ENCODE peak calls at places on chromosomes 7 and 10, in four cellular contexts. V, X, T and H are unnamed samples.
A peak's percentile ranks its signal among the peaks of the same experiment; 100 is the strongest.

GRCh38 chr10:103273026-103273425 is 3.9 kb upstream of the INA start:
- DNase-seq in V (no peak), X (peak; percentile 82), T (no peak), H (no peak)

GRCh38 chr7:3300221-3300650 is 816 bp upstream of the SDK1 start:
- DNase-seq in V (no peak), X (peak; percentile 16), T (peak; percentile 35), H (no peak)

GRCh38 chr7:143518521-143518920 is 40.8 kb downstream of the TAS2R41 start:
- DNase-seq in V (no peak), X (no peak), T (no peak), H (no peak)

GRCh38 chr10:6543431-6544005 is 36.6 kb downstream of the PRKCQ start:
- DNase-seq in V (no peak), X (no peak), T (no peak), H (no peak)

GRCh38 chr7:30330134-30331111 is 46.0 kb downstream of the ZNRF2 start:
- DNase-seq in V (no peak), X (no peak), T (no peak), H (no peak)

GRCh38 chr7:154914580-154915380 is 88.1 kb downstream of the PAXIP1 start:
- DNase-seq in V (no peak), X (no peak), T (no peak), H (no peak)

GRCh38 chr10:132606536-132607316 is 69.1 kb downstream of the INPP5A start:
- DNase-seq in V (no peak), X (peak; percentile 79), T (peak; percentile 84), H (peak; percentile 73)

GRCh38 chr10:12705943-12706342 is 295.6 kb downstream of the CCDC3 start:
- DNase-seq in V (no peak), X (no peak), T (no peak), H (no peak)

GRCh38 chr10:104309980-104310978 is 28.0 kb downstream of the ITPRIP start:
- DNase-seq in V (no peak), X (peak; percentile 84), T (peak; percentile 76), H (peak; percentile 77)

GRCh38 chr10:133419211-133419950 is 5.0 kb downstream of the SPRN start:
- DNase-seq in V (no peak), X (no peak), T (no peak), H (no peak)

GRCh38 chr7:150971242-150972048 is 6.7 kb downstream of the KCNH2 start:
- DNase-seq in V (no peak), X (peak; percentile 34), T (peak; percentile 74), H (peak; percentile 82)

GRCh38 chr7:150973571-150974451 is 4.3 kb downstream of the KCNH2 start:
- DNase-seq in V (no peak), X (no peak), T (no peak), H (no peak)

GRCh38 chr7:150972094-150972493 is 6.0 kb downstream of the KCNH2 start:
- DNase-seq in V (no peak), X (no peak), T (peak; percentile 88), H (peak; percentile 85)

GRCh38 chr7:150974468-150975391 is 3.4 kb downstream of the KCNH2 start:
- DNase-seq in V (peak; percentile 70), X (peak; percentile 42), T (peak; percentile 66), H (peak; percentile 64)

GRCh38 chr7:150972746-150973145 is 5.4 kb downstream of the KCNH2 start:
- DNase-seq in V (no peak), X (no peak), T (no peak), H (peak; percentile 39)
- H3K4me1 ChIP-seq in V (peaks cover 34% of the 10 kb centered on the region), X (no peaks in the 10 kb centered on the region), T (peaks cover 32% of the 10 kb centered on the region), H (peaks cover 40% of the 10 kb centered on the region)

GRCh38 chr7:107396990-107397389 is 72.9 kb upstream of the GPR22 start:
- DNase-seq in V (no peak), X (no peak), T (no peak), H (no peak)

GRCh38 chr7:107394831-107395230 is 75.0 kb upstream of the GPR22 start:
- DNase-seq in V (no peak), X (no peak), T (no peak), H (no peak)

GRCh38 chr7:107396081-107396480 is 73.8 kb upstream of the GPR22 start:
- DNase-seq in V (no peak), X (no peak), T (no peak), H (no peak)

GRCh38 chr7:107392811-107393210 is 77.0 kb upstream of the GPR22 start:
- DNase-seq in V (no peak), X (no peak), T (no peak), H (no peak)

DNA sequence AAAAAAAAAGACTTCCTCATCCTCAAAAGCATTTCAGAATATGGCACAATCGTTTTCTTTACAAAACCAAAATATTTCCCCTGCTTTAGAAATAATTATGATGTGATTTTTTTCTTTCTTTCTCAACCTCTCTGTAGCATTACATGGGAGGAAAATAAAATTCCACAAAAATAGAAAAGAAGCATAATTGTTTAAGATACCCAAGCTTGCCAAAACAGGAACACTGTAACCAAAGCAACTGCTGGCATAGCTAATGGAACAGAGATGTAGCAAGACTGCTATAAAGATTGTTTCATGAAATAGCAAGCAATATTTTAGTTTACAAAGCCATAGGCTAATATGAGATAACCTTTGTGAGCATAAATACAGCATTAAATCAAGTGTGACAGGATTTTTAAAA is 75.6 kb upstream of the GPR22 start:
- DNase-seq in V (no peak), X (no peak), T (no peak), H (no peak)
- H3K27ac ChIP-seq in V (no peak overlapping the region), X (no peak overlapping the region), T (no peak overlapping the region), H (no peak overlapping the region)

DNA sequence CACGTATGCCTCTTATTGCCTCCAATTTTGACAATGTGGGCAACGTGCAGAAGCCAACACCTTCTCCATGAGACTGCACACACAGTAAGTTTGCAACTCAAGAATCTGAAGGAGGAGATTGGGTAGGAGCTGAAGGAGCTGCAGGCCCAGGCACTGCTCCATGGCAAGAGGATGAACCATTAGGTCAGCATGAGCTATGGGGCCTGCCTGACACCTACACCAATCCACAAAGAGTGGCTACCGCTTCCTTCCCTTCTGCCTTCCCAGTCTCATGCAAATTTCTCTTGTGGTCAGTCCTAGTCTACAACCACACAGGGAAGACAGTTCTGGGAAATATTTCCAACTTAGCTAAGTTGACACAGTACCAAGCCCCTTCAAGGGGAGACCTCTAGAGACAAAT is 142.0 kb upstream of the ADO start:
- DNase-seq in V (no peak), X (no peak), T (no peak), H (no peak)
- H3K4me1 ChIP-seq in V (no peaks in the 10 kb centered on the region), X (no peaks in the 10 kb centered on the region), T (no peaks in the 10 kb centered on the region), H (peaks cover 6% of the 10 kb centered on the region)

DNA sequence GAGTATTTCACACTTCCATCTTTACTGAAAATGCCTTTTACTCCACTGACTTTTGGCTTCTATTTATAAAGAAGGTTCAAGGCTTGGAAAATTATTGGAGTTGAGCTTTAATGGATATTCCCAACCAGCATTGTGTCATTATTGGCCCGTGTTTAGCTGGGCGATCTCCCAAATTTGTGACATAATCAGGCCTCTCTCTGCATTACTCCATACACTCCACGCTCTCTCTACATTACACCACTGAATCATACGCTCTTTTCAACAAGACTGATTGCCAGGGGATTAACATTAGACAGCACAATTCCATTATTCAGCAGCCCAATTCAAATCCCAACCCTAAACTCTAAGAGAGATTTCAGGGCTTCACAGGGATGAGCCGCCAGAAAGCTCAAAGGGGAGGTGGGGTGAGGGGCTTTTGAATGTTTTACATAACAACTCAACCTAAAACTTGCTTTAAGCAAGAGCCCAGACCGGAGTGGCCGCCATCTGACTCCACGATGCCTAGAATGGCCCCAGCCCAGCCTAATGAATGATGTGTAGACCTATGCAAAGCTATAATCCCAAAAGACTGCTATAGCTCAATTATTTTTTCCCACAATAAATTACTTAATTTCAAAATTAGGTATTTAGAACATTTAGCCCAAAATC is 61.8 kb downstream of the FGFR2 start:
- DNase-seq in V (no peak), X (no peak), T (no peak), H (no peak)
- H3K27ac ChIP-seq in V (no peak overlapping the region), X (no peak overlapping the region), T (no peak overlapping the region), H (peak overlapping the region; percentile 21)

GRCh38 chr7:47404005-47404404 is 177.9 kb downstream of the TNS3 start:
- DNase-seq in V (no peak), X (no peak), T (no peak), H (no peak)
- H3K4me1 ChIP-seq in V (peaks cover 10% of the 10 kb centered on the region), X (peaks cover 19% of the 10 kb centered on the region), T (peaks cover 41% of the 10 kb centered on the region), H (no peaks in the 10 kb centered on the region)

GRCh38 chr10:21628023-21628422 is 94.0 kb downstream of the MLLT10 start:
- DNase-seq in V (no peak), X (no peak), T (no peak), H (no peak)
- H3K27ac ChIP-seq in V (no peak overlapping the region), X (no peak overlapping the region), T (no peak overlapping the region), H (no peak overlapping the region)

GRCh38 chr10:110708776-110709443 is 64.8 kb downstream of the RBM20 start:
- DNase-seq in V (no peak), X (peak; percentile 62), T (no peak), H (no peak)

GRCh38 chr10:110709444-110709828 is 65.3 kb downstream of the RBM20 start:
- DNase-seq in V (no peak), X (no peak), T (no peak), H (no peak)

GRCh38 chr10:110704070-110704469 is 59.9 kb downstream of the RBM20 start:
- DNase-seq in V (no peak), X (no peak), T (no peak), H (no peak)

GRCh38 chr10:110704906-110705476 is 60.9 kb downstream of the RBM20 start:
- DNase-seq in V (no peak), X (no peak), T (no peak), H (no peak)

GRCh38 chr10:110706690-110707098 is 62.6 kb downstream of the RBM20 start:
- DNase-seq in V (no peak), X (no peak), T (no peak), H (no peak)
- H3K4me1 ChIP-seq in V (no peaks in the 10 kb centered on the region), X (no peaks in the 10 kb centered on the region), T (no peaks in the 10 kb centered on the region), H (no peaks in the 10 kb centered on the region)

GRCh38 chr10:986881-987634 is 1.2 kb upstream of the GTPBP4 start:
- DNase-seq in V (no peak), X (no peak), T (no peak), H (no peak)

GRCh38 chr10:983951-984705 is 4.1 kb upstream of the GTPBP4 start:
- DNase-seq in V (no peak), X (no peak), T (no peak), H (no peak)

GRCh38 chr10:983401-983800 is 4.8 kb upstream of the GTPBP4 start:
- DNase-seq in V (no peak), X (no peak), T (no peak), H (no peak)

GRCh38 chr10:986137-986825 is 2.0 kb upstream of the GTPBP4 start:
- DNase-seq in V (no peak), X (no peak), T (no peak), H (no peak)

GRCh38 chr10:985361-985760 is 2.9 kb upstream of the GTPBP4 start:
- DNase-seq in V (no peak), X (no peak), T (no peak), H (no peak)
- H3K27ac ChIP-seq in V (no peak overlapping the region), X (no peak overlapping the region), T (no peak overlapping the region), H (no peak overlapping the region)